ENCODE peak calls at places on chromosomes 4 and X, in five cellular contexts. L, T, A, O and M are unnamed samples.

GRCh38 chr4:89509708-89510269 is 202.2 kb upstream of the GPRIN3 start:
- DNase-seq in O (peak; percentile 80), L (peak; percentile 63), A (peak; percentile 16), T (peak; percentile 55), M (peak; percentile 39)

GRCh38 chrX:108312938-108313337 is 125.3 kb downstream of the COL4A6 start:
- DNase-seq in L (peak; percentile 62), A (peak; percentile 70), T (peak; percentile 88), O (no peak), M (no peak)

GRCh38 chr4:103054030-103054429 is 22.5 kb downstream of the SLC9B2 start:
- DNase-seq in T (no peak), L (no peak), O (no peak), A (no peak), M (no peak)

GRCh38 chr4:129926936-129927335 is 831.0 kb downstream of the C4orf33 start:
- DNase-seq in T (no peak), L (no peak), A (no peak), O (no peak), M (no peak)

GRCh38 chr4:89724716-89725115 is 112.2 kb downstream of the SNCA start:
- DNase-seq in O (peak; percentile 41), T (peak; percentile 84), L (peak; percentile 81), A (peak; percentile 63), M (no peak)

GRCh38 chrX:110408949-110409588 is 50.4 kb downstream of the RTL9 start:
- DNase-seq in O (no peak), A (peak; percentile 56), L (no peak), T (no peak), M (no peak)

GRCh38 chr4:184649971-184650855 is 675 bp downstream of the PRIMPOL start:
- DNase-seq in L (peak; percentile 62), O (no peak), T (peak; percentile 56), A (no peak), M (no peak)

GRCh38 chrX:27583976-27584375 is 6.2 kb upstream of the DCAF8L2 start:
- DNase-seq in A (no peak), O (no peak), T (peak; percentile 5), L (no peak), M (no peak)

GRCh38 chr4:113979157-113979972 is at the start of gene ARSJ:
- DNase-seq in A (peak; percentile 76), T (peak; percentile 59), L (peak; percentile 88), O (peak; percentile 41), M (peak; percentile 74)

GRCh38 chrX:9614016-9614415 is 149.2 kb downstream of the TBL1X start:
- DNase-seq in T (peak; percentile 44), O (no peak), L (peak; percentile 66), A (peak; percentile 54), M (peak; percentile 36)

GRCh38 chrX:41970419-41970818 is 47.1 kb upstream of the CASK start:
- DNase-seq in T (no peak), A (no peak), L (no peak), O (no peak), M (no peak)

GRCh38 chrX:46446727-46447378 is 98.4 kb downstream of the ZNF674 start:
- DNase-seq in A (peak; percentile 60), T (peak; percentile 40), O (peak; percentile 17), L (peak; percentile 64), M (peak; percentile 23)

GRCh38 chr4:156830356-156830755 is 141.2 kb downstream of the PDGFC start:
- DNase-seq in L (peak; percentile 57), A (peak; percentile 71), T (peak; percentile 27), O (peak; percentile 57), M (no peak)

GRCh38 chr4:19358015-19358414 is 893.7 kb upstream of the SLIT2 start:
- DNase-seq in O (no peak), T (peak; percentile 99), A (no peak), L (no peak), M (no peak)

GRCh38 chr4:8838911-8839431 is 32.7 kb downstream of the HMX1 start:
- DNase-seq in L (no peak), O (no peak), T (no peak), A (no peak), M (no peak)

GRCh38 chrX:134600714-134601113 is 57.6 kb downstream of the PLAC1 start:
- DNase-seq in O (no peak), T (peak; percentile 3), A (no peak), L (peak; percentile 59), M (peak; percentile 31)

GRCh38 chrX:3345281-3346081 is 971 bp downstream of the MXRA5 start:
- DNase-seq in O (peak; percentile 7), L (peak; percentile 57), A (no peak), T (peak; percentile 35), M (peak; percentile 33)

GRCh38 chr4:38949416-38950051 is 81.9 kb downstream of the FAM114A1 start:
- DNase-seq in L (peak; percentile 67), A (peak; percentile 56), O (no peak), T (peak; percentile 65), M (peak; percentile 13)

GRCh38 chrX:10414106-10414824 is 206.1 kb downstream of the MID1 start:
- DNase-seq in O (no peak), L (no peak), A (no peak), T (no peak), M (no peak)

GRCh38 chrX:47171996-47172395 is 21.6 kb upstream of the UBA1 start:
- DNase-seq in O (no peak), L (no peak), T (no peak), A (no peak), M (no peak)

GRCh38 chr4:13151178-13151577 is 333.0 kb downstream of the RAB28 start:
- DNase-seq in O (no peak), T (no peak), A (no peak), L (no peak), M (no peak)

GRCh38 chrX:80841259-80841658 is 31.6 kb upstream of the BRWD3 start:
- DNase-seq in A (no peak), O (no peak), T (no peak), L (no peak), M (no peak)

GRCh38 chr4:13543648-13544555 is at the start of gene NKX3-2:
- DNase-seq in A (no peak), O (no peak), L (no peak), T (no peak), M (no peak)

GRCh38 chr4:138573246-138573645 is 331.1 kb upstream of the SLC7A11 start:
- DNase-seq in T (no peak), A (no peak), L (no peak), O (no peak), M (no peak)

GRCh38 chr4:76723373-76723772 is 174.6 kb downstream of the SOWAHB start:
- DNase-seq in L (peak; percentile 25), O (no peak), A (no peak), T (no peak), M (no peak)
- TF ChIP-seq CTCF in L (peak; percentile 28), O (peak; percentile 52), A (peak; percentile 55), T (no peak), M (peak; percentile 32)

DNA sequence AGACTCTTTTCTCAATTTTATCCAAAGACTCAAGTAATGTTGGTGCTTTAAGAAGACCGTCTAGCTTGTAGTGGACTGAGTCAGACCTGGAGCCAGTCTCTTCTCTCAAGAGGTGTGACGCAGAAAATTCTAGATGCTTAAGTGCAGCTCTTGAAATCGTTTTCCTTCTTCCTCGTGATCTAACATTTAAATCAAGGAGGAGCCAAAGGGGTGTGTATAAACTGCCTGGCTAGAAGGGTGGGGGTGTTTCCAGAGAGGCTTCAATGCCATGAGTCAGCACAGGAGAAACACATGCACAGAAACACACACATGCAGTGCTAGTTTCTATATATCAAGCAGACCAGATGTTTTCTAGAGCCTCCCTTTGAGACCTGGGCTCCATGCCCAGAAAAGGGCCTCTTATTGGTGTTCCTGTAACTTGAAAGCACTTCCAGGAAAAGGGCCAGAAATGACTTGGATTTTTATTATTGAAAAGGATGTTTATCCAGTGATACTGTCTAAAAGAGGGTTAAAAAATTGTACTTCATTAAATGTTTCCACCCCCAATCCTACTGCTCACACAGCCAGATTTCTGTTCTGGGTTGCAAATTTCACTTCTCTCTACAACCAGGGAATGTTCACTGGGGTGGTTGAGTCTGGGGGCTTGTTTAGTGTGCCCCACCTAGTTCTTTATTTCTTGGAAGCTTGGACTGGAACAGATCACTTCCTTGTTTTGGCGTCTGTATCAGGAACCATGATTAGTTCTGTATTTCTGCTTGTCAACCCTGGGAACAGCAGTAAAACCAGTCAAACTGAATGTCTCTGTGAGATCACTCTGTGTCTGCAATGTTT is at the start of gene CLIC2:
- DNase-seq in O (peak; percentile 16), A (peak; percentile 12), L (peak; percentile 81), T (peak; percentile 74), M (peak; percentile 59)
- H3K4me3 ChIP-seq in O (no peak within 1 kb of the TSS), A (no peak within 1 kb of the TSS), L (no peak within 1 kb of the TSS), T (no peak within 1 kb of the TSS), M (no peak within 1 kb of the TSS)

DNA sequence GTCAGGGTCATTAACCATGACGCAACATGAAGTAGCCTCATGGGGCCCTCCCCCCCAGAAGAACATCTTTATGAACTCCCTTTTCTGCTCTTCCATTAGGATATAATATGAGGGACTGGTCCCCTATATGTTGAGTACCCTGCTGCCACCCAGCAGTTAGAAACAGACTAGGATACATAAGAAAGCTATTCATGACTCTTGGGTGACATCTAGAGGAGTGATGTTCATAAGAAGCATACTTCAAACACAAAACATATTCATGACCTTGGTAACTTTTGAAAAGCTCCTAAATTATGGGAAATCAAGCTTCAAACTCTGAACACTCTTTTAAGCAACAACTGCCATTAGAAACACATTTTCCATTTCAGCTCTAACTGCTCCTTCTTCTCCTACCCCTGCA is 155.2 kb upstream of the SPIN4 start:
- DNase-seq in O (no peak), A (no peak), T (peak; percentile 38), L (peak; percentile 39), M (peak; percentile 22)
- TF ChIP-seq CTCF in O (peak; percentile 39), A (peak; percentile 18), T (peak; percentile 15), L (peak; percentile 15), M (peak; percentile 11)

GRCh38 chrX:120522820-120523219 is 37.9 kb downstream of the CUL4B start:
- DNase-seq in O (no peak), A (no peak), L (no peak), T (no peak), M (no peak)
- H3K4me3 ChIP-seq in O (no peak overlapping the region), A (no peak overlapping the region), L (no peak overlapping the region), T (no peak overlapping the region), M (no peak overlapping the region)

GRCh38 chrX:7640392-7640791 is 202.6 kb upstream of the VCX start:
- DNase-seq in L (no peak), T (no peak), O (no peak), A (no peak), M (no peak)

GRCh38 chrX:7638053-7638452 is 204.9 kb upstream of the VCX start:
- DNase-seq in A (no peak), L (no peak), T (no peak), O (no peak), M (no peak)

GRCh38 chrX:7641141-7641540 is 201.8 kb upstream of the VCX start:
- DNase-seq in T (no peak), A (no peak), O (no peak), L (no peak), M (no peak)
- TF ChIP-seq CTCF in T (no peak), A (no peak), O (no peak), L (no peak), M (no peak)

DNA sequence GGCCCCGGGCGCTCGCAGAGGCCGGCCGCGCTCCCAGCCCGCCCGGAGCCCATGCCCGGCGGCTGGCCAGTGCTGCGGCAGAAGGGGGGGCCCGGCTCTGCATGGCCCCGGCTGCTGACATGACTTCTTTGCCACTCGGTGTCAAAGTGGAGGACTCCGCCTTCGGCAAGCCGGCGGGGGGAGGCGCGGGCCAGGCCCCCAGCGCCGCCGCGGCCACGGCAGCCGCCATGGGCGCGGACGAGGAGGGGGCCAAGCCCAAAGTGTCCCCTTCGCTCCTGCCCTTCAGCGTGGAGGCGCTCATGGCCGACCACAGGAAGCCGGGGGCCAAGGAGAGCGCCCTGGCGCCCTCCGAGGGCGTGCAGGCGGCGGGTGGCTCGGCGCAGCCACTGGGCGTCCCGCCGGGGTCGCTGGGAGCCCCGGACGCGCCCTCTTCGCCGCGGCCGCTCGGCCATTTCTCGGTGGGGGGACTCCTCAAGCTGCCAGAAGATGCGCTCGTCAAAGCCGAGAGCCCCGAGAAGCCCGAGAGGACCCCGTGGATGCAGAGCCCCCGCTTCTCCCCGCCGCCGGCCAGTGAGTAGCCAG is 425 bp downstream of the MSX1 start:
- DNase-seq in T (no peak), O (no peak), L (no peak), A (no peak), M (no peak)
- H3K4me3 ChIP-seq in T (no peak overlapping the region), O (peak overlapping the region; percentile 97), L (peak overlapping the region; percentile 80), A (peak overlapping the region; percentile 58), M (peak overlapping the region; percentile 79)